ENCODE peak calls at places on chromosomes 7 and 10, in five cellular contexts. A is cardiac fibroblast, D is WERI-Rb-1, F is HCT116, E is tibial artery. K is an unnamed sample.

GRCh38 chr7:79282882-79283602 is 170.4 kb downstream of the MAGI2 start:
- DNase-seq in A (peak; percentile 87), D (no peak), F (no peak), E (no peak), K (peak; percentile 69)

GRCh38 chr7:147879116-147879750 is 711.3 kb upstream of the C7orf33 start:
- DNase-seq in A (no peak), D (no peak), F (no peak), E (no peak), K (no peak)

GRCh38 chr10:3687510-3688081 is 97.4 kb downstream of the KLF6 start:
- DNase-seq in A (peak; percentile 16), D (no peak), F (no peak), E (no peak), K (no peak)

GRCh38 chr7:1948377-1948796 is 278.3 kb downstream of the ELFN1 start:
- DNase-seq in A (no peak), D (peak; percentile 36), F (no peak), E (no peak), K (no peak)

GRCh38 chr7:87140271-87140748 is 11.9 kb upstream of the DMTF1 start:
- DNase-seq in A (no peak), D (no peak), F (no peak), E (no peak), K (peak; percentile 21)

GRCh38 chr10:113228570-113228969 is 278.5 kb downstream of the TCF7L2 start:
- DNase-seq in A (peak; percentile 59), D (no peak), F (no peak), E (no peak), K (peak; percentile 23)

GRCh38 chr7:46486264-46487206 is 565.5 kb upstream of the IGFBP3 start:
- DNase-seq in A (peak; percentile 89), D (no peak), F (no peak), E (peak; percentile 89), K (peak; percentile 60)

GRCh38 chr7:64320547-64321495 is 7.1 kb downstream of the ZNF736 start:
- DNase-seq in A (peak; percentile 10), D (no peak), F (no peak), E (no peak), K (no peak)

GRCh38 chr7:30428586-30429530 is 49.7 kb downstream of the NOD1 start:
- DNase-seq in A (no peak), D (no peak), F (no peak), E (no peak), K (no peak)

GRCh38 chr10:44564801-44565200 is 179.9 kb upstream of the CXCL12 start:
- DNase-seq in A (no peak), D (no peak), F (no peak), E (no peak), K (no peak)

GRCh38 chr10:93826355-93826754 is 67.4 kb upstream of the SLC35G1 start:
- DNase-seq in A (no peak), D (no peak), F (no peak), E (no peak), K (no peak)

GRCh38 chr7:43308913-43309789 is 196.7 kb downstream of the HECW1 start:
- DNase-seq in A (no peak), D (no peak), F (no peak), E (no peak), K (no peak)

GRCh38 chr10:79019441-79019840 is 49.3 kb upstream of the ZMIZ1 start:
- DNase-seq in A (no peak), D (no peak), F (no peak), E (peak; percentile 25), K (no peak)

GRCh38 chr10:98353105-98353504 is 61.9 kb downstream of the PYROXD2 start:
- DNase-seq in A (peak; percentile 23), D (no peak), F (no peak), E (no peak), K (peak; percentile 52)

GRCh38 chr7:27619492-27619891 is 43.2 kb downstream of the HIBADH start:
- DNase-seq in A (no peak), D (no peak), F (no peak), E (no peak), K (no peak)

GRCh38 chr10:76168437-76168836 is 737.0 kb downstream of the LRMDA start:
- DNase-seq in A (no peak), D (no peak), F (no peak), E (no peak), K (no peak)

GRCh38 chr10:126128581-126128980 is 232.2 kb downstream of the FANK1 start:
- DNase-seq in A (no peak), D (no peak), F (no peak), E (no peak), K (no peak)

GRCh38 chr7:8147004-8147403 is 115.0 kb downstream of the ICA1 start:
- DNase-seq in A (no peak), D (no peak), F (no peak), E (no peak), K (no peak)

GRCh38 chr7:79176859-79177477 is 276.5 kb downstream of the MAGI2 start:
- DNase-seq in A (peak; percentile 70), D (peak; percentile 10), F (peak; percentile 24), E (no peak), K (peak; percentile 64)

GRCh38 chr7:75951506-75951905 is 36.6 kb downstream of the POR start:
- DNase-seq in A (peak; percentile 84), D (no peak), F (no peak), E (no peak), K (peak; percentile 87)

GRCh38 chr10:132931258-132931657 is 11.1 kb downstream of the CFAP46 start:
- DNase-seq in A (no peak), D (no peak), F (no peak), E (no peak), K (peak; percentile 8)

GRCh38 chr10:98694014-98694413 is 247.3 kb upstream of the HPS1 start:
- DNase-seq in A (no peak), D (no peak), F (no peak), E (no peak), K (no peak)

GRCh38 chr10:118668228-118668952 is 72.9 kb upstream of the PRLHR start:
- DNase-seq in A (no peak), D (no peak), F (no peak), E (no peak), K (no peak)
- TF ChIP-seq CTCF in A (no peak), D (peak; percentile 41), F (peak; percentile 25), E (no peak), K (no peak)

GRCh38 chr7:110421490-110422241 is 669.3 kb upstream of the LRRN3 start:
- DNase-seq in A (no peak), D (no peak), F (no peak), E (no peak), K (no peak)
- TF ChIP-seq CTCF in A (no peak), D (no peak), F (no peak), E (no peak), K (no peak)

DNA sequence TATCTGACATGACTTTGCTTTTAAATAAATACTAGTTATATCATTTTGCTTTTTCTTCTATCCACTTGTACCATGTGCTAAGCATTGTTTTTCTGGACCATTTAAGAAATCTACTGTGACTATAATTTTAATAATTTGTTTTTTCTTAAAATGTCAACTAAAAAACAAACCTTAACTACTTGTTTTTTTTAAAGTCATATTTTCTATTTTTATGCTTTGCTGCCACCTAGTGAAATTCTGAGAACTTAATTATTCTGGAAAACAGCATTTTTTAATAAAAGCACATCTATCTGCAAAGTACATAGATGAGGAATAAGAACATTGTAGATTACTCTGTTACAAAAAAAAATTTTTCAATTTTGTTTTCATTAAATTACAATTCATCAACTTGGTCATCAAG is 47.4 kb downstream of the ORC5 start:
- DNase-seq in A (peak; percentile 49), D (no peak), F (no peak), E (no peak), K (peak; percentile 56)
- TF ChIP-seq CTCF in A (peak; percentile 23), D (no peak), F (peak; percentile 11), E (peak; percentile 15), K (peak; percentile 35)

DNA sequence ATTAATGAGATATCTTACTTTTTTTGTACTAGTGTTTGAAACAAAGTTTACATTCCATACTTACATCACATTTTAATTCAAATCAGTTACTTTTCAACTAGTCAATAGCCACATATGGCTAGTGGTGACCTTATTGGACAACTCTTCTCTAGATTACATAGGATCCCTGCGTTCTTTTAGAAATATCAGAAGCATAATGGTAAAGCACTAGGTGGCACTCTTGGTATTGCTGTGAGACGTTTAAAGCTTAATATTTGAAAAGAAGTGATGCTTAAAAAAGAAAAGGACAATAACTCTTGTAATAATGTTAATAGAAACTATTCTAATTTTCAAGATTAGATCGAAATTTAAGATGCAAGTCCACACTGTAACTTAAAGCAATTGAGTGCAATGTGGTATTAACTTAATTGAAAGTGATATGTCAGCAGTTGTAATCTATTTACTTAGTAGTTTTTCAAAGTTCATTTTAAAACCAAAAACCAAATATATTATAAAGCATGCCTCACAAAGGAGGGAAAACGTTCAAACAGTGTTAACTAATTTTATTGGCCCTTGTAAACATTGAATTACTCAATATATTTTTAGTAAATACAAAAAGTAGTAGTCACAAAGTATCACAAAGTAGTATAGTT is 339.1 kb downstream of the ATRNL1 start:
- DNase-seq in A (peak; percentile 19), D (no peak), F (peak; percentile 26), E (no peak), K (peak; percentile 7)
- TF ChIP-seq CTCF in A (no peak), D (peak; percentile 24), F (peak; percentile 52), E (no peak), K (peak; percentile 17)

K was measured in fibroblast of pulmonary artery.